ENCODE peak calls at places on chromosomes 2 and 18, in seven cellular contexts. F, G, U, M, S, H and Z are unnamed samples.

GRCh38 chr2:105076121-105076520 is 38.3 kb downstream of the MRPS9 start:
- DNase-seq in S (no peak), U (no peak), M (no peak), H (no peak), F (no peak), G (no peak), Z (no peak)

GRCh38 chr2:229330952-229331351 is 59.9 kb upstream of the PID1 start:
- DNase-seq in H (peak), F (no peak), S (no peak), M (no peak), G (no peak), U (no peak), Z (no peak)

GRCh38 chr18:26536032-26536431 is 12.3 kb downstream of the KCTD1 start:
- DNase-seq in F (no peak), G (no peak), M (no peak), H (peak), S (no peak), U (no peak), Z (no peak)

GRCh38 chr2:3207091-3207491 is 170.5 kb downstream of the EIPR1 start:
- DNase-seq in H (no peak), M (no peak), U (no peak), F (no peak), G (no peak), S (no peak), Z (no peak)

GRCh38 chr2:32342811-32343210 is 14.0 kb upstream of the BIRC6 start:
- DNase-seq in H (no peak), F (no peak), U (no peak), M (no peak), S (no peak), G (no peak), Z (no peak)

GRCh38 chr2:58019209-58019608 is 27.4 kb upstream of the VRK2 start:
- DNase-seq in U (no peak), F (no peak), H (peak), M (no peak), S (peak), G (no peak), Z (no peak)

GRCh38 chr2:40579247-40579646 is 127.4 kb upstream of the SLC8A1 start:
- DNase-seq in U (no peak), G (no peak), M (no peak), F (no peak), S (peak), H (peak), Z (no peak)

GRCh38 chr2:74834806-74835755 is 1.2 kb downstream of the HK2 start:
- DNase-seq in U (peak), S (peak), G (peak), H (peak), F (no peak), M (peak), Z (no peak)

GRCh38 chr2:38076250-38076709 is 329 bp upstream of the CYP1B1 start:
- DNase-seq in U (peak), S (peak), G (peak), H (peak), F (peak), M (peak), Z (peak)

GRCh38 chr2:162086904-162087303 is 12.9 kb upstream of the DPP4 start:
- DNase-seq in G (no peak), U (no peak), M (no peak), F (no peak), H (peak), S (no peak), Z (no peak)

GRCh38 chr2:33530614-33531344 is 54.3 kb downstream of the RASGRP3 start:
- DNase-seq in M (no peak), S (no peak), U (no peak), H (no peak), F (no peak), G (no peak), Z (no peak)

GRCh38 chr2:234444888-234445287 is 52.0 kb downstream of the ARL4C start:
- DNase-seq in F (no peak), H (peak), S (peak), M (peak), G (no peak), U (no peak), Z (no peak)

GRCh38 chr2:61247204-61247812 is 85.3 kb downstream of the C2orf74 start:
- DNase-seq in F (no peak), S (peak), H (peak), U (no peak), M (no peak), G (no peak), Z (no peak)

GRCh38 chr2:174025271-174026121 is 60.3 kb upstream of the SP3 start:
- DNase-seq in H (peak), S (peak), M (peak), F (peak), U (no peak), G (no peak), Z (peak)

GRCh38 chr18:56148373-56148772 is 490.0 kb downstream of the TXNL1 start:
- DNase-seq in S (peak), H (peak), G (no peak), F (no peak), U (no peak), M (no peak), Z (no peak)

GRCh38 chr18:51668101-51668500 is 470.6 kb upstream of the MEX3C start:
- DNase-seq in H (peak), U (peak), S (peak), F (no peak), M (peak), G (peak), Z (no peak)

GRCh38 chr18:61194726-61195125 is 138.5 kb upstream of the CDH20 start:
- DNase-seq in H (no peak), F (no peak), U (no peak), G (no peak), M (no peak), S (no peak), Z (no peak)

GRCh38 chr2:2797797-2798196 is 466.7 kb upstream of the MYT1L start:
- DNase-seq in H (no peak), S (no peak), G (no peak), F (no peak), U (no peak), M (no peak), Z (no peak)

GRCh38 chr2:38740851-38741541 is 10.2 kb downstream of the SRSF7 start:
- DNase-seq in H (peak), M (no peak), S (peak), U (no peak), F (no peak), G (peak), Z (no peak)

GRCh38 chr2:231604685-231605606 is 12.3 kb downstream of the TEX44 start:
- DNase-seq in F (peak), S (peak), M (peak), U (peak), G (peak), H (peak), Z (peak)

GRCh38 chr18:38493991-38494559 is 928.5 kb upstream of the CELF4 start:
- DNase-seq in S (no peak), G (no peak), F (no peak), M (no peak), U (no peak), H (no peak), Z (no peak)

GRCh38 chr2:172038604-172039003 is 38.9 kb downstream of the METAP1D start:
- DNase-seq in M (no peak), H (peak), G (peak), S (peak), U (no peak), F (no peak), Z (no peak)

GRCh38 chr2:96082211-96083063 is 33.9 kb downstream of the ADRA2B start:
- DNase-seq in H (no peak), F (peak), M (no peak), G (no peak), U (no peak), S (no peak), Z (no peak)

GRCh38 chr2:158716091-158716815 is 78.9 kb upstream of the DAPL1 start:
- DNase-seq in U (no peak), G (no peak), F (no peak), M (no peak), S (no peak), H (peak), Z (no peak)

GRCh38 chr2:69026026-69026425 is 13.0 kb downstream of the ANTXR1 start:
- DNase-seq in H (peak), M (peak), U (no peak), F (no peak), S (peak), G (peak), Z (no peak)

GRCh38 chr2:26072925-26073768 is 39.3 kb downstream of the RAB10 start:
- DNase-seq in F (no peak), U (no peak), G (no peak), M (no peak), H (no peak), S (no peak), Z (no peak)

GRCh38 chr2:223027442-223027841 is 24.5 kb upstream of the KCNE4 start:
- DNase-seq in S (peak), U (no peak), F (no peak), H (peak), G (no peak), M (no peak), Z (no peak)

GRCh38 chr18:45783097-45784075 is 42.1 kb upstream of the SIGLEC15 start:
- DNase-seq in M (no peak), F (no peak), U (no peak), H (peak), S (peak), G (no peak), Z (no peak)

GRCh38 chr18:58581265-58581664 is 47.6 kb downstream of the ALPK2 start:
- DNase-seq in H (peak), U (no peak), S (peak), G (no peak), F (no peak), M (no peak), Z (peak)

GRCh38 chr2:233058717-233059546 is 1.2 kb upstream of the INPP5D start:
- DNase-seq in F (peak), H (no peak), M (no peak), U (no peak), S (no peak), G (no peak), Z (no peak)

GRCh38 chr2:190781604-190782198 is 98.9 kb upstream of the GLS start:
- DNase-seq in G (peak), H (peak), M (peak), F (no peak), S (peak), U (peak), Z (no peak)

GRCh38 chr2:70850905-70851304 is 15.3 kb upstream of the CD207 start:
- DNase-seq in F (no peak), G (no peak), H (no peak), U (no peak), M (no peak), S (no peak), Z (no peak)

GRCh38 chr2:239247401-239248245 is 153.2 kb downstream of the HDAC4 start:
- DNase-seq in U (no peak), H (no peak), F (peak), S (no peak), M (peak), G (no peak), Z (no peak)

GRCh38 chr2:231929961-231930600 is 3.9 kb upstream of the NPPC start:
- DNase-seq in U (peak), M (no peak), F (peak), G (peak), S (peak), H (peak), Z (no peak)

GRCh38 chr18:55778731-55779460 is 190.9 kb upstream of the TCF4 start:
- DNase-seq in H (no peak), G (no peak), F (no peak), U (no peak), M (no peak), S (no peak), Z (no peak)

GRCh38 chr2:152962446-152962845 is 244.0 kb downstream of the ARL6IP6 start:
- DNase-seq in H (no peak), G (no peak), S (no peak), M (no peak), F (no peak), U (no peak), Z (no peak)